ENCODE peak calls at places on chromosomes 13 and 19, in five cellular contexts. One of them, this sample, is unnamed.

GRCh38 chr19:10517760-10518443 is 655 bp upstream of the S1PR5 start:
- DNase-seq in NCI-H69: peak; percentile 72
- DNase-seq in stimulated activated naive CD8-positive, alpha-beta T cell treated with anti-CD3 and anti-CD28 coated beads, Interleukin-15, amount 100 ng/mL, for 72 hours: no peak
- DNase-seq in ovary: no peak
- DNase-seq in dorsolateral prefrontal cortex: no peak
- DNase-seq in this sample: no peak

GRCh38 chr19:29413435-29413834 is 112.4 kb upstream of the VSTM2B start:
- DNase-seq in NCI-H69: no peak
- DNase-seq in stimulated activated naive CD8-positive, alpha-beta T cell treated with anti-CD3 and anti-CD28 coated beads, Interleukin-15, amount 100 ng/mL, for 72 hours: no peak
- DNase-seq in ovary: no peak
- DNase-seq in dorsolateral prefrontal cortex: peak; percentile 74
- DNase-seq in this sample: no peak

GRCh38 chr19:18738961-18739690 is 52.0 kb downstream of the COMP start:
- DNase-seq in NCI-H69: no peak
- DNase-seq in stimulated activated naive CD8-positive, alpha-beta T cell treated with anti-CD3 and anti-CD28 coated beads, Interleukin-15, amount 100 ng/mL, for 72 hours: no peak
- DNase-seq in ovary: no peak
- DNase-seq in dorsolateral prefrontal cortex: no peak
- DNase-seq in this sample: no peak

GRCh38 chr13:45584816-45585215 is 30.7 kb downstream of the ERICH6B start:
- DNase-seq in NCI-H69: no peak
- DNase-seq in stimulated activated naive CD8-positive, alpha-beta T cell treated with anti-CD3 and anti-CD28 coated beads, Interleukin-15, amount 100 ng/mL, for 72 hours: no peak
- DNase-seq in ovary: no peak
- DNase-seq in dorsolateral prefrontal cortex: no peak
- DNase-seq in this sample: no peak

GRCh38 chr19:4077800-4078683 is 11.3 kb upstream of the ZBTB7A start:
- DNase-seq in NCI-H69: peak; percentile 57
- DNase-seq in stimulated activated naive CD8-positive, alpha-beta T cell treated with anti-CD3 and anti-CD28 coated beads, Interleukin-15, amount 100 ng/mL, for 72 hours: peak; percentile 55
- DNase-seq in ovary: peak; percentile 78
- DNase-seq in dorsolateral prefrontal cortex: no peak
- DNase-seq in this sample: peak; percentile 84

GRCh38 chr13:71396149-71396548 is 470.9 kb downstream of the DACH1 start:
- DNase-seq in NCI-H69: no peak
- DNase-seq in stimulated activated naive CD8-positive, alpha-beta T cell treated with anti-CD3 and anti-CD28 coated beads, Interleukin-15, amount 100 ng/mL, for 72 hours: no peak
- DNase-seq in ovary: no peak
- DNase-seq in dorsolateral prefrontal cortex: no peak
- DNase-seq in this sample: no peak

GRCh38 chr19:1296575-1297271 is 11.1 kb downstream of the EFNA2 start:
- DNase-seq in NCI-H69: no peak
- DNase-seq in stimulated activated naive CD8-positive, alpha-beta T cell treated with anti-CD3 and anti-CD28 coated beads, Interleukin-15, amount 100 ng/mL, for 72 hours: no peak
- DNase-seq in ovary: no peak
- DNase-seq in dorsolateral prefrontal cortex: no peak
- DNase-seq in this sample: no peak

GRCh38 chr13:28679628-28680027 is 20.7 kb downstream of the POMP start:
- DNase-seq in NCI-H69: peak; percentile 0
- DNase-seq in stimulated activated naive CD8-positive, alpha-beta T cell treated with anti-CD3 and anti-CD28 coated beads, Interleukin-15, amount 100 ng/mL, for 72 hours: no peak
- DNase-seq in ovary: no peak
- DNase-seq in dorsolateral prefrontal cortex: no peak
- DNase-seq in this sample: no peak

GRCh38 chr19:45560686-45561085 is 23.9 kb downstream of the OPA3 start:
- DNase-seq in NCI-H69: no peak
- DNase-seq in stimulated activated naive CD8-positive, alpha-beta T cell treated with anti-CD3 and anti-CD28 coated beads, Interleukin-15, amount 100 ng/mL, for 72 hours: no peak
- DNase-seq in ovary: no peak
- DNase-seq in dorsolateral prefrontal cortex: no peak
- DNase-seq in this sample: no peak

GRCh38 chr19:2534374-2535050 is 58.6 kb downstream of the GADD45B start:
- DNase-seq in NCI-H69: no peak
- DNase-seq in stimulated activated naive CD8-positive, alpha-beta T cell treated with anti-CD3 and anti-CD28 coated beads, Interleukin-15, amount 100 ng/mL, for 72 hours: no peak
- DNase-seq in ovary: no peak
- DNase-seq in dorsolateral prefrontal cortex: no peak
- DNase-seq in this sample: no peak

GRCh38 chr19:44608391-44608821 is 5.0 kb upstream of the IGSF23 start:
- DNase-seq in NCI-H69: peak; percentile 95
- DNase-seq in stimulated activated naive CD8-positive, alpha-beta T cell treated with anti-CD3 and anti-CD28 coated beads, Interleukin-15, amount 100 ng/mL, for 72 hours: no peak
- DNase-seq in ovary: no peak
- DNase-seq in dorsolateral prefrontal cortex: no peak
- DNase-seq in this sample: no peak

GRCh38 chr13:72290962-72291681 is 424.1 kb upstream of the DACH1 start:
- DNase-seq in NCI-H69: no peak
- DNase-seq in stimulated activated naive CD8-positive, alpha-beta T cell treated with anti-CD3 and anti-CD28 coated beads, Interleukin-15, amount 100 ng/mL, for 72 hours: no peak
- DNase-seq in ovary: no peak
- DNase-seq in dorsolateral prefrontal cortex: no peak
- DNase-seq in this sample: no peak

GRCh38 chr19:2970201-2970838 is 7.0 kb upstream of the TLE6 start:
- DNase-seq in NCI-H69: peak; percentile 41
- DNase-seq in stimulated activated naive CD8-positive, alpha-beta T cell treated with anti-CD3 and anti-CD28 coated beads, Interleukin-15, amount 100 ng/mL, for 72 hours: no peak
- DNase-seq in ovary: no peak
- DNase-seq in dorsolateral prefrontal cortex: no peak
- DNase-seq in this sample: peak; percentile 51

GRCh38 chr13:84399320-84400085 is 517.2 kb upstream of the SLITRK1 start:
- DNase-seq in NCI-H69: no peak
- DNase-seq in stimulated activated naive CD8-positive, alpha-beta T cell treated with anti-CD3 and anti-CD28 coated beads, Interleukin-15, amount 100 ng/mL, for 72 hours: no peak
- DNase-seq in ovary: no peak
- DNase-seq in dorsolateral prefrontal cortex: no peak
- DNase-seq in this sample: no peak

GRCh38 chr13:45681101-45681500 is 21.0 kb upstream of the CBY2 start:
- DNase-seq in NCI-H69: no peak
- DNase-seq in stimulated activated naive CD8-positive, alpha-beta T cell treated with anti-CD3 and anti-CD28 coated beads, Interleukin-15, amount 100 ng/mL, for 72 hours: no peak
- DNase-seq in ovary: no peak
- DNase-seq in dorsolateral prefrontal cortex: no peak
- DNase-seq in this sample: no peak

GRCh38 chr19:19169236-19170052 is 619 bp downstream of the MEF2B start:
- DNase-seq in NCI-H69: no peak
- DNase-seq in stimulated activated naive CD8-positive, alpha-beta T cell treated with anti-CD3 and anti-CD28 coated beads, Interleukin-15, amount 100 ng/mL, for 72 hours: no peak
- DNase-seq in ovary: no peak
- DNase-seq in dorsolateral prefrontal cortex: no peak
- DNase-seq in this sample: no peak

GRCh38 chr13:87089391-87089790 is 581.8 kb upstream of the SLITRK5 start:
- DNase-seq in NCI-H69: no peak
- DNase-seq in stimulated activated naive CD8-positive, alpha-beta T cell treated with anti-CD3 and anti-CD28 coated beads, Interleukin-15, amount 100 ng/mL, for 72 hours: no peak
- DNase-seq in ovary: no peak
- DNase-seq in dorsolateral prefrontal cortex: no peak
- DNase-seq in this sample: no peak

GRCh38 chr19:42480335-42481095 is 37.8 kb upstream of the CXCL17 start:
- DNase-seq in NCI-H69: no peak
- DNase-seq in stimulated activated naive CD8-positive, alpha-beta T cell treated with anti-CD3 and anti-CD28 coated beads, Interleukin-15, amount 100 ng/mL, for 72 hours: no peak
- DNase-seq in ovary: no peak
- DNase-seq in dorsolateral prefrontal cortex: no peak
- DNase-seq in this sample: no peak

GRCh38 chr13:37134411-37135041 is 29.1 kb upstream of the CSNK1A1L start:
- DNase-seq in NCI-H69: no peak
- DNase-seq in stimulated activated naive CD8-positive, alpha-beta T cell treated with anti-CD3 and anti-CD28 coated beads, Interleukin-15, amount 100 ng/mL, for 72 hours: no peak
- DNase-seq in ovary: no peak
- DNase-seq in dorsolateral prefrontal cortex: no peak
- DNase-seq in this sample: no peak

GRCh38 chr19:49327878-49328544 is 3.0 kb upstream of the SLC6A16 start:
- DNase-seq in NCI-H69: peak; percentile 21
- DNase-seq in stimulated activated naive CD8-positive, alpha-beta T cell treated with anti-CD3 and anti-CD28 coated beads, Interleukin-15, amount 100 ng/mL, for 72 hours: peak; percentile 47
- DNase-seq in ovary: no peak
- DNase-seq in dorsolateral prefrontal cortex: no peak
- DNase-seq in this sample: no peak

GRCh38 chr13:20145521-20145920 is 15.3 kb downstream of the GJA3 start:
- DNase-seq in NCI-H69: no peak
- DNase-seq in stimulated activated naive CD8-positive, alpha-beta T cell treated with anti-CD3 and anti-CD28 coated beads, Interleukin-15, amount 100 ng/mL, for 72 hours: no peak
- DNase-seq in ovary: no peak
- DNase-seq in dorsolateral prefrontal cortex: no peak
- DNase-seq in this sample: no peak